ENCODE peak calls at places on chromosome 3, in seven cellular contexts. One of them, this sample, is unnamed.

GRCh38 chr3:47120138-47120537 is 43.8 kb downstream of the SETD2 start:
- DNase-seq in retinal pigment epithelial cell: no peak
- DNase-seq in naive thymus-derived CD4-positive, alpha-beta T cell: no peak
- DNase-seq in SK-N-DZ: no peak
- DNase-seq in HTR-8/SVneo: no peak
- DNase-seq in left ventricle myocardium inferior: no peak
- DNase-seq in GM03348: no peak
- DNase-seq in this sample: no peak

GRCh38 chr3:14481018-14481645 is 59.0 kb downstream of the GRIP2 start:
- DNase-seq in retinal pigment epithelial cell: no peak
- DNase-seq in naive thymus-derived CD4-positive, alpha-beta T cell: no peak
- DNase-seq in SK-N-DZ: no peak
- DNase-seq in HTR-8/SVneo: no peak
- DNase-seq in left ventricle myocardium inferior: no peak
- DNase-seq in GM03348: no peak
- DNase-seq in this sample: no peak

GRCh38 chr3:159616234-159616825 is 372.3 kb upstream of the IL12A start:
- DNase-seq in retinal pigment epithelial cell: no peak
- DNase-seq in naive thymus-derived CD4-positive, alpha-beta T cell: no peak
- DNase-seq in SK-N-DZ: no peak
- DNase-seq in HTR-8/SVneo: no peak
- DNase-seq in left ventricle myocardium inferior: peak
- DNase-seq in GM03348: peak
- DNase-seq in this sample: peak

GRCh38 chr3:188510366-188510765 is 356.4 kb downstream of the LPP start:
- DNase-seq in retinal pigment epithelial cell: peak
- DNase-seq in naive thymus-derived CD4-positive, alpha-beta T cell: no peak
- DNase-seq in SK-N-DZ: no peak
- DNase-seq in HTR-8/SVneo: no peak
- DNase-seq in left ventricle myocardium inferior: no peak
- DNase-seq in GM03348: no peak
- DNase-seq in this sample: peak

GRCh38 chr3:182683335-182684257 is 109.7 kb upstream of the ATP11B start:
- DNase-seq in retinal pigment epithelial cell: peak
- DNase-seq in naive thymus-derived CD4-positive, alpha-beta T cell: peak
- DNase-seq in SK-N-DZ: peak
- DNase-seq in HTR-8/SVneo: peak
- DNase-seq in left ventricle myocardium inferior: peak
- DNase-seq in GM03348: peak
- DNase-seq in this sample: peak

GRCh38 chr3:127588675-127589577 is 1.6 kb downstream of the TPRA1 start:
- DNase-seq in retinal pigment epithelial cell: no peak
- DNase-seq in naive thymus-derived CD4-positive, alpha-beta T cell: no peak
- DNase-seq in SK-N-DZ: no peak
- DNase-seq in HTR-8/SVneo: peak
- DNase-seq in left ventricle myocardium inferior: no peak
- DNase-seq in GM03348: peak
- DNase-seq in this sample: peak

GRCh38 chr3:147699175-147699838 is 290.1 kb downstream of the ZIC1 start:
- DNase-seq in retinal pigment epithelial cell: peak
- DNase-seq in naive thymus-derived CD4-positive, alpha-beta T cell: no peak
- DNase-seq in SK-N-DZ: no peak
- DNase-seq in HTR-8/SVneo: peak
- DNase-seq in left ventricle myocardium inferior: no peak
- DNase-seq in GM03348: peak
- DNase-seq in this sample: peak

GRCh38 chr3:120013481-120013880 is 80.8 kb downstream of the GSK3B start:
- DNase-seq in retinal pigment epithelial cell: no peak
- DNase-seq in naive thymus-derived CD4-positive, alpha-beta T cell: no peak
- DNase-seq in SK-N-DZ: no peak
- DNase-seq in HTR-8/SVneo: no peak
- DNase-seq in left ventricle myocardium inferior: no peak
- DNase-seq in GM03348: no peak
- DNase-seq in this sample: peak

GRCh38 chr3:192246847-192247520 is 480.4 kb downstream of the FGF12 start:
- DNase-seq in retinal pigment epithelial cell: no peak
- DNase-seq in naive thymus-derived CD4-positive, alpha-beta T cell: no peak
- DNase-seq in SK-N-DZ: no peak
- DNase-seq in HTR-8/SVneo: no peak
- DNase-seq in left ventricle myocardium inferior: no peak
- DNase-seq in GM03348: no peak
- DNase-seq in this sample: no peak